ENCODE peak calls at places on chromosomes 5 and 9, in five cellular contexts. Z is ovary, O is breast epithelium, R is sigmoid colon, A is GM12878. I is an unnamed sample. For H3K36me3 and H3K4me1, the result is how much of the 10 kb centered on the place peaks cover.

GRCh38 chr5:56516936-56517521 is 283.9 kb upstream of the ANKRD55 start:
- DNase-seq in Z (no peak), R (no peak), O (no peak), A (no peak), I (no peak)

GRCh38 chr5:14102666-14103065 is 40.5 kb upstream of the TRIO start:
- DNase-seq in O (no peak), A (no peak), Z (no peak), R (no peak), I (no peak)

GRCh38 chr9:16197578-16198370 is 644.9 kb downstream of the CCDC171 start:
- DNase-seq in R (no peak), A (no peak), Z (no peak), O (no peak), I (no peak)

GRCh38 chr5:177113566-177114424 is 19.8 kb upstream of the NSD1 start:
- DNase-seq in A (peak), Z (peak), R (peak), O (peak), I (no peak)

GRCh38 chr5:369151-369939 is 47.8 kb downstream of the AHRR start:
- DNase-seq in A (peak), Z (no peak), O (peak), R (peak), I (peak)

GRCh38 chr5:132611965-132612364 is 46.0 kb upstream of the IL13 start:
- DNase-seq in O (no peak), R (no peak), A (no peak), Z (no peak), I (no peak)

GRCh38 chr9:89502038-89502601 is 4.2 kb upstream of the SEMA4D start:
- DNase-seq in R (no peak), A (no peak), O (no peak), Z (no peak), I (no peak)

GRCh38 chr5:148740466-148740865 is 85.9 kb upstream of the ADRB2 start:
- DNase-seq in O (no peak), A (no peak), R (no peak), Z (no peak), I (no peak)

GRCh38 chr5:124963236-124963929 is 216.9 kb upstream of the ZNF608 start:
- DNase-seq in O (peak), R (no peak), A (no peak), Z (peak), I (no peak)

GRCh38 chr9:128408963-128409431 is 11.7 kb upstream of the CERCAM start:
- DNase-seq in O (no peak), R (no peak), A (no peak), Z (no peak), I (no peak)

GRCh38 chr5:171162602-171163001 is 146.4 kb upstream of the TLX3 start:
- DNase-seq in O (no peak), R (no peak), A (no peak), Z (no peak), I (no peak)

GRCh38 chr9:86005253-86005775 is 64.4 kb downstream of the NAA35 start:
- DNase-seq in R (no peak), O (no peak), A (no peak), Z (no peak), I (no peak)
- H3K36me3 ChIP-seq in R (under half), O (under half), A (under half), Z (under half), I (half or more)

GRCh38 chr5:93585753-93586385 is 2.8 kb downstream of the NR2F1 start:
- DNase-seq in R (peak), Z (no peak), A (no peak), O (no peak), I (no peak)
- TF ChIP-seq POLR2A in R (no peak), Z (no peak), A (no peak), O (no peak), I (no peak)

GRCh38 chr9:137301086-137301947 is 754 bp downstream of the NRARP start:
- DNase-seq in A (no peak), R (no peak), Z (peak), O (no peak), I (no peak)
- H3K4me1 ChIP-seq in A (under half), R (under half), Z (under half), O (under half), I (half or more)

DNA sequence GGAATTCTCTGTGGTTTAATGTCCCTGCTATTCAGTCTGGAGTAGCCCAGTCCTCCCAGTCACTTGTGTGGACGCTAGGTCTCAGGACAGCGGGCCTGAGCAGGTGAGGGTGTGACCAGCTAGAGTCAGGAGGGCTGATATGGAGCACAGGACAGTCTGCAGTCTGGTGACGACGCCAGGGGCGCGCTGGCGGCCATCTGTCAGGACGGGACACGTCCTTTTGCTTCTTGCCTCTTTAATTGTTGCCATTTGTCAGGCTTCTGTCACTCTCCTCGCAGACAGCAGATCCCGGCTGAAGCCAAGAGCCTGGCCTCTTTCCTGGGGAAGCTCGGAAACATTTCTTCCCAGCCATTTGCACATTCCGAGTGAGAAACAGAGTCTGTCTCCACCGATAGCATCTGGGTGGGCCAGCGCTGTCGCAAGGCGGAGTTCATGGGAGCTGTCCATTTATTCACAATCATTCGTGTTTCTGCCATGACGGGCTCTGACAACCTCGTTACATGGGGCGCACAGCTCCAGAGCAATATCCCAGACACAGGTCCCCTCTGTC is 105.5 kb upstream of the FCN2 start:
- DNase-seq in Z (no peak), A (no peak), O (no peak), R (no peak), I (no peak)
- H3K36me3 ChIP-seq in Z (under half), A (under half), O (under half), R (under half), I (under half)

DNA sequence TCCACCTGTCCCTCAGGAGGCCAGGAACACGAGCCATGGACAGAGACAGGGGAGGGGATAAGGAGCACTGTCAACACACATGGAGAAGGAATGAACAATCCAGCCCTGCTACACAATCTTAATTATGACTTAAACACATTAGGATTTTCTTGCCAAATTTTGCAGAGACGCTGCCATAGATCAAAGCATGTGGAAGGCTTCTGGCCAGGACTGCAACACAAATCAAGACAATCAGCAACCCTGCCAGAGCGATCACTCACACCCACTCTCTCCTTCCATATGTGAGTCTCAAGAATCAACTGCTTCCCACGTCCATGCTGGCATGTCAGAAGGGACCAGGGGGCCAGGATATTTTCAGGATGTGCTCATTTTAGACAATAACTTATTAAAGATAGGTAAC is 85.7 kb downstream of the ROR2 start:
- DNase-seq in Z (no peak), R (no peak), O (no peak), A (no peak), I (no peak)
- TF ChIP-seq POLR2A in Z (no peak), R (no peak), O (no peak), A (no peak), I (no peak)

DNA sequence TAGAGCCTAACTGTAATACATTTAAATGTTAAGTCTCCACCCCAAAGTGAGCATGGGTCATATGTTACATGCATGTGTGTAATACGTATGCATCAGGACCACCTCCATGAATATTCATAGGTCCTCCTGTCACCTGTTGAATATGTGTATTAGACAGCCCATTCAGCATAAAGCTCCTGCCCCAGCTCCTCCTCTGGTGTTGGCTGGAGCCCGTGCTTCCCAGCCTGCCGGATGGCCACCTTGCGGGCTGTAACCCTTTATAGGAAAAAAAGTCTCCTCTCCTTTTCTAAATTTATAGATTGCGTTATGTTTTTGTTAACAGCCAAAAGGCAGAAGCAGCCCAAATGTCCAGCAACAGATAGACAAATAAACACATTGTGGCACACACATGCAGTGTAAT is 299.5 kb downstream of the MED10 start:
- DNase-seq in O (no peak), A (no peak), R (no peak), Z (no peak), I (peak)
- H3K4me1 ChIP-seq in O (under half), A (under half), R (under half), Z (under half), I (under half)

DNA sequence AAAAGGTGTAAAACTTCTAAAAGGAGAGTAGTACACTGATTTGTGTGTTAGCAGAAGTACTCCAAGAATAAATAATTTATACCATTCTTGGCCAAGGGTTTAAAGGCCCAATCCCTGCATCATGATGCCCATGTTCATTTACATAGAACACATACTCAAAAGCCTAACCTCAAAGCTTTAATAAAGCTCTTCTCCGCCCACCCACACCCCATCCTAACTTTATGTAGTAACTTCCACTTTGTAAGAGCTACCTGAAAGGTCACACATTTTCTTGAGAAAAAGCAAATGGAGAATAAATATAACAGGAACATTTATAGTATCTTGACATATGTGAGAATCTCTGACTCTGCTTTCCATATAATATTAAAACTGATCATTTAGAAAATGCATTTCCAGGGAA is 148.8 kb upstream of the FREM1 start:
- DNase-seq in R (no peak), Z (no peak), A (no peak), O (no peak), I (no peak)
- H3K36me3 ChIP-seq in R (under half), Z (under half), A (under half), O (under half), I (under half)

GRCh38 chr5:179610109-179610902 is 13.2 kb downstream of the HNRNPH1 start:
- DNase-seq in R (peak), A (no peak), Z (peak), O (no peak), I (no peak)
- TF ChIP-seq POLR2A in R (no peak), A (peak), Z (no peak), O (no peak), I (no peak)

GRCh38 chr5:115543365-115543700 is 1.2 kb downstream of the FEM1C start:
- DNase-seq in O (no peak), A (no peak), Z (no peak), R (no peak), I (no peak)

GRCh38 chr5:115542076-115542475 is 2.5 kb downstream of the FEM1C start:
- DNase-seq in Z (no peak), O (no peak), R (no peak), A (no peak), I (no peak)

GRCh38 chr5:115543931-115544370 is 624 bp downstream of the FEM1C start:
- DNase-seq in Z (no peak), O (peak), A (no peak), R (peak), I (peak)

GRCh38 chr5:115542651-115543364 is 1.8 kb downstream of the FEM1C start:
- DNase-seq in R (no peak), A (no peak), O (no peak), Z (no peak), I (no peak)

DNA sequence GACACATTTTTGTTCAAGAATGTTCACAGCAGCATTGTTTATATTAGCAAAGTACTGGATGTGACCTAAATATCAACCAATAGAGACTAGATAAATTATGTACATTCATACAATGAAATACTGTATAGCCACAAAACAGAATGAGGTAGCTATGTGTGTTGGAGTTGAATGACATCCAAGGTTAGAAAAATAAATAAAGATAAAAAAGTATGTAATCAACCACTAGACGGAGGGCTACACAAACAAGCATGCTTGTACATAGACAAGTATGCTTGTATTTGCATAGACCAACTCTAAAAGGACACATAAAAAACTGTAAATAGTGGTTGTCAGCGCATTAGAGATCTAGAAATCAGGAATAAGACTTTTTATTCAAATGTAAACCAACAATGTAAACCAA is 3.0 kb downstream of the FEM1C start:
- DNase-seq in O (no peak), R (no peak), A (no peak), Z (no peak), I (no peak)
- H3K4me1 ChIP-seq in O (under half), R (under half), A (under half), Z (under half), I (half or more)

I was measured in vagina.